ENCODE peak calls at places on chromosomes 13 and 19, in eight cellular contexts. X is mesothelial cell of epicardium, O is M059J, S is stomach, C is GOT3, F is HEK293T, Y is fibroblast of lung, R is nephron progenitor cell. B is an unnamed sample.

GRCh38 chr13:114179087-114179658 is at the start of gene CFAP97D2:
- DNase-seq in X (no peak), O (no peak), S (no peak), C (no peak), F (no peak), Y (no peak), R (no peak), B (no peak)

GRCh38 chr19:39499082-39499642 is 415 bp downstream of the DLL3 start:
- DNase-seq in X (no peak), O (no peak), S (no peak), C (no peak), F (no peak), Y (no peak), R (peak), B (no peak)

GRCh38 chr19:38639679-38640078 is 7.8 kb upstream of the ACTN4 start:
- DNase-seq in X (no peak), O (no peak), S (no peak), C (no peak), F (no peak), Y (no peak), R (no peak), B (no peak)

GRCh38 chr19:1268392-1269064 is 604 bp upstream of the CIRBP start:
- DNase-seq in X (no peak), O (no peak), S (no peak), C (no peak), F (no peak), Y (no peak), R (no peak), B (no peak)

GRCh38 chr19:43354305-43354627 is 780 bp downstream of the CD177 start:
- DNase-seq in X (no peak), O (no peak), S (no peak), C (no peak), F (no peak), Y (no peak), R (peak), B (no peak)

GRCh38 chr13:65638572-65639168 is 1591.5 kb downstream of the PCDH9 start:
- DNase-seq in X (no peak), O (peak), S (no peak), C (no peak), F (peak), Y (peak), R (peak), B (no peak)

GRCh38 chr19:927707-928401 is 2.0 kb downstream of the ARID3A start:
- DNase-seq in X (no peak), O (no peak), S (no peak), C (no peak), F (no peak), Y (no peak), R (peak), B (no peak)

GRCh38 chr19:6811906-6812305 is 39.4 kb downstream of the VAV1 start:
- DNase-seq in X (no peak), O (peak), S (no peak), C (no peak), F (peak), Y (peak), R (no peak), B (no peak)

B was measured in T-helper 22 cell.